ENCODE peak calls at places on chromosome 6, in seven cellular contexts. X is AG04450; N is CD8-positive, alpha-beta T cell; I is body of pancreas; E is AG09309; G is fibroblast of lung; Z is left ventricle myocardium inferior. T is an unnamed sample.

GRCh38 chr6:14957355-14958059 is 288.4 kb upstream of the JARID2 start:
- DNase-seq in X (no peak), N (no peak), I (no peak), E (no peak), G (no peak), Z (no peak), T (no peak)

GRCh38 chr6:41693866-41694265 is 41.5 kb downstream of the TFEB start:
- DNase-seq in X (no peak), N (no peak), I (no peak), E (no peak), G (no peak), Z (no peak), T (no peak)

GRCh38 chr6:161066511-161066910 is 74.9 kb downstream of the MAP3K4 start:
- DNase-seq in X (no peak), N (no peak), I (no peak), E (peak; percentile 5), G (peak; percentile 4), Z (no peak), T (no peak)

GRCh38 chr6:111482236-111482958 is 621 bp downstream of the REV3L start:
- DNase-seq in X (no peak), N (peak; percentile 24), I (peak; percentile 66), E (no peak), G (peak; percentile 52), Z (peak; percentile 40), T (peak; percentile 28)

GRCh38 chr6:89359561-89359960 is 7.0 kb upstream of the UBE2J1 start:
- DNase-seq in X (no peak), N (no peak), I (no peak), E (no peak), G (no peak), Z (no peak), T (no peak)

GRCh38 chr6:42010185-42010872 is 40.0 kb upstream of the TAF8 start:
- DNase-seq in X (no peak), N (no peak), I (no peak), E (no peak), G (no peak), Z (no peak), T (no peak)

GRCh38 chr6:139356924-139357323 is 17.5 kb downstream of the CITED2 start:
- DNase-seq in X (no peak), N (no peak), I (no peak), E (no peak), G (no peak), Z (no peak), T (no peak)

GRCh38 chr6:165725201-165725600 is 62.2 kb upstream of the PDE10A start:
- DNase-seq in X (no peak), N (no peak), I (no peak), E (no peak), G (no peak), Z (no peak), T (no peak)

GRCh38 chr6:37491161-37491829 is 8.4 kb downstream of the CCDC167 start:
- DNase-seq in X (no peak), N (no peak), I (peak; percentile 19), E (no peak), G (no peak), Z (no peak), T (no peak)

GRCh38 chr6:163180874-163181541 is 233.5 kb upstream of the QKI start:
- DNase-seq in X (no peak), N (no peak), I (peak; percentile 77), E (no peak), G (peak; percentile 56), Z (peak; percentile 77), T (peak; percentile 63)

GRCh38 chr6:124984668-124985338 is 22.6 kb downstream of the RNF217 start:
- DNase-seq in X (no peak), N (no peak), I (no peak), E (no peak), G (peak; percentile 68), Z (no peak), T (no peak)

DNA sequence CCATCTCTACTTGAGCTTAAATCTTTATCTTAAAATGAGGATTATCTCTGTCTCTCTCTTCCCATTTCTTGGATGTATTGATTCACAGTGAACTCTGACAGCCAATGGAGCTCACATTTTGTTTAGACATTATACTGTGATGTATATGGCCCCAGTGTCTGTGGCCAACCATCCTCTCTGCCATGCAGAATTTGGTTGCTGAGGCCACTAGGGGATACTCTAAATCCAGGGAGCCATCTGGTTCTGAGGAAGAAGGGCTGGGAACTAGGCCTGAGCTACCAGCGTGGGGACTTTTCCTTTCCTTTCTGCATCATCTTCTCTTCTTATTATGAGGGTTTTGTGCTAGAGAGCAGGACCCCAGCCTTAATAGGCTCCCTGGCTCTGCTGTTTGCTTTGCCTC is 59.1 kb upstream of the RIPOR2 start:
- DNase-seq in X (no peak), N (no peak), I (no peak), E (no peak), G (no peak), Z (no peak), T (no peak)
- TF ChIP-seq CTCF in X (peak; percentile 25), N (no peak), I (no peak), E (peak; percentile 54), G (peak; percentile 25), Z (no peak), T (peak; percentile 29)

DNA sequence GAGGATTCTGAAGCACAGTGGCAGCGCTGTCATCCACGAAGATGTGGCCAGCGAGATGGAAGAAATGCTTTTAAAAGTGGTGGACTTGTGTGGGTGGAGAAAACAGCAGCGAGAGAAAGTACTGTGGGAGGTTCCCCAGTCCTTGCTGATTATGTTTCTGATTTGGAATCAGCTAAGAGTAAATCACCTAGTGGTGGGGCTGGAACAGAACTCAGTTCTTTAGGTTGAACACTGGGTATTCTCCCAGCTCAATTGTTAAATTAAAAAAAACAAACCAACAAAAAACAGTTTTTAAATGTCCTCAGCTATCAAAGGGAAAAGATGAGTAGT is 515 bp upstream of the ZNF322 start:
- DNase-seq in X (no peak), N (no peak), I (no peak), E (no peak), G (peak; percentile 48), Z (no peak), T (peak; percentile 34)
- TF ChIP-seq CTCF in X (peak; percentile 36), N (peak; percentile 25), I (peak; percentile 31), E (peak; percentile 26), G (no peak), Z (no peak), T (peak; percentile 34)

DNA sequence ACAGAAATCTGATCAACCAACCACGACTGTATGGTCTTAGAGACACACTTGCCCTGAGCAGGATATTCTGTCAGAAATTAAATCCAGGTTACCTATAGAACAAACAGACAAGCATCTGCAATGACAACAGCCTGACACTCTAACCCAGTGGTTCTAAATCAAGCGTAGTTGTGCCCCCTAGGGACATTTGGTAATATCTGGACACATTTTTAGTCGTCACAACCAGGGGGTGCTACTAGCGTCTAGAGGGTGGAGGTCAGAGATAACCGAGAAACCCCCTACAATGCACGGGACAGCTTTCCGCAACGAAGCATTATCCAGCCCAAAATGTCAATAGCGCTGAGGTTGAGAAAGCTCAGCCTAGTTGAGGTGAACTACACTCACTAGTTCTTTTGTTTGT is 32.3 kb downstream of the ID4 start:
- DNase-seq in X (no peak), N (no peak), I (no peak), E (no peak), G (no peak), Z (no peak), T (no peak)
- TF ChIP-seq CTCF in X (no peak), N (no peak), I (no peak), E (no peak), G (no peak), Z (no peak), T (peak; percentile 7)

DNA sequence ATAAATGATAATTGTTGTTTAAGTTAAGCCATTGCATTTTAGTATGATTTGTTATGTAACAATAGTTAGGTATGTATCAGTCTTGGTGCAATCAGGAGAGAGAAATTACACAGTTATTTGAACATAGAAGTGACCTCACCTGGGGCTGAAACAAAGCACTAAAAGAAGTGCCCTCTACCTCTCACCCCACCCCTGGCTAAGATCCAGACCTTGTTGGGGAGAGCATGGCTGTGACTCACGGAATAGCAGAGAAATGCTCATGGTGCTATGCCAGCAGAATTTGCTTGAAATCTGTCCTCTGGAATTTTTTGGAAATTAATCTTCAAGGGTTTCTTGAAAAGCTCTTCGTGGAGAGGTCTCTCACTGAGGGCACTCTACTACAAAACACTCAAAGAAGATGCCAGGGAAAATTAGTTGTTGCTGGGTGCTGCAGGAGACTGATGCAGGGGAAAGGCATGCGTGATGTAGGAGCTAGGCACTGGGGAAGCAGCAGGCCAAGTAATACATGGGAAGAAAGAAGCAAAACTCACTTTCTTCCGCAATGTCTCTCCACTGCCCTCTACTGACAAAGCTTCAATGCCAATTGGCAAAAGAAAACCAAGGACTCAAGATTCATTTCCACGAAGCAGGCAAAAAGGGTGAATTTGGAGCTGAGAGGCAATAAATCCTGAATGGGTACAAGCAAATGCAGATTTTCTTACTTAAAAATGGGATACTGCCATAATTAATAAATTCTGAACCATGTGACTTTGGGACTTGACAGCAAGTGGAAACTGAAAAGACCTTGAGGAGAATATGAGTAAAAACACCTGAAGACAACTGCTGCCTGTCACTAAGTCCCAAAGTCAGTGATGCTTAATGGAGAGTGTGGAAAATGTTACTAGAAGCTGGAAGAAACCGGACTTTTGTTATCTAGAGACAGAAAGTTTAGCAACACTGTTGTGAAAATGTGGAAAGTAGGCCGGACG is 136.3 kb upstream of the ZNF184 start:
- DNase-seq in X (no peak), N (no peak), I (peak; percentile 20), E (no peak), G (peak; percentile 71), Z (no peak), T (peak; percentile 77)
- TF ChIP-seq CTCF in X (peak; percentile 69), N (peak; percentile 48), I (peak; percentile 50), E (peak; percentile 73), G (peak; percentile 71), Z (no peak), T (peak; percentile 83)

GRCh38 chr6:137415127-137415833 is 78.9 kb downstream of the OLIG3 start:
- DNase-seq in X (peak; percentile 7), N (peak; percentile 50), I (peak; percentile 68), E (peak; percentile 35), G (peak; percentile 58), Z (peak; percentile 26), T (peak; percentile 76)

GRCh38 chr6:137414599-137414998 is 79.6 kb downstream of the OLIG3 start:
- DNase-seq in X (no peak), N (no peak), I (no peak), E (no peak), G (no peak), Z (no peak), T (no peak)

GRCh38 chr6:137417411-137417810 is 76.8 kb downstream of the OLIG3 start:
- DNase-seq in X (no peak), N (no peak), I (no peak), E (peak; percentile 14), G (peak; percentile 11), Z (no peak), T (no peak)

GRCh38 chr6:137416376-137417109 is 77.7 kb downstream of the OLIG3 start:
- DNase-seq in X (no peak), N (no peak), I (no peak), E (peak; percentile 62), G (peak; percentile 43), Z (no peak), T (peak; percentile 54)

DNA sequence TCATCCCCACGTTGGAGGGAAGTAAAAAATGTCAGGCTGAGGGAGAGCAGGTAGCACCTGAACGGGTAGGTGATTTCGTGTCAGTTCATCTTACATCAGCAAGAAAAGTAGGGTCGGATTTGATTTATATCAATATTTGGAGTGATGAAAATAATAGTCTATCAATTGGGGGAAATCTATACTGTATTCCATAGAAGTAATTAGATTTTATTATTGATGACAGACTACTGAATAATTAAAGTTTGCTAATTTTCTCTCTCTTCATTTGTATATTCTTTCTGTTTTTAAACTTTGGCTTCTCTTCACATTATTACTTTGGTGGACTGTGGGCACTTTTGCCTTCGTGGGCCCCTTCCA is 78.4 kb downstream of the OLIG3 start:
- DNase-seq in X (no peak), N (no peak), I (no peak), E (no peak), G (no peak), Z (no peak), T (no peak)
- TF ChIP-seq CTCF in X (no peak), N (no peak), I (no peak), E (no peak), G (no peak), Z (no peak), T (no peak)

GRCh38 chr6:48915591-48915990 is 547.5 kb downstream of the MMUT start:
- DNase-seq in X (no peak), N (no peak), I (no peak), E (no peak), G (no peak), Z (no peak), T (no peak)
- TF ChIP-seq CTCF in X (no peak), N (no peak), I (no peak), E (no peak), G (no peak), Z (no peak), T (no peak)

T was measured in brain microvascular endothelial cell.